ENCODE peak calls at places on chromosomes 6 and 20, in four cellular contexts. N is hepatocyte, W is fibroblast of lung, H is osteoblast. V is an unnamed sample.

GRCh38 chr6:133945158-133945557 is 7.9 kb upstream of the TBPL1 start:
- DNase-seq in N (no peak), W (no peak), H (peak), V (no peak)

GRCh38 chr6:23176883-23177282 is 607.5 kb downstream of the HDGFL1 start:
- DNase-seq in N (peak), W (peak), H (no peak), V (no peak)

GRCh38 chr6:75735491-75736186 is 13.4 kb upstream of the MYO6 start:
- DNase-seq in N (peak), W (peak), H (peak), V (peak)

GRCh38 chr6:13834762-13835161 is 20.4 kb upstream of the MCUR1 start:
- DNase-seq in N (no peak), W (no peak), H (no peak), V (no peak)

GRCh38 chr6:69915346-69915745 is 49.0 kb downstream of the COL19A1 start:
- DNase-seq in N (peak), W (no peak), H (no peak), V (no peak)

GRCh38 chr6:89079611-89080213 is 839 bp upstream of the PNRC1 start:
- DNase-seq in N (peak), W (peak), H (peak), V (no peak)

GRCh38 chr6:36076178-36077088 is 48.8 kb downstream of the MAPK14 start:
- DNase-seq in N (no peak), W (no peak), H (peak), V (no peak)

GRCh38 chr6:163327936-163328335 is 86.6 kb upstream of the QKI start:
- DNase-seq in N (no peak), W (no peak), H (no peak), V (no peak)

GRCh38 chr6:9520417-9521151 is 894.3 kb downstream of the TFAP2A start:
- DNase-seq in N (no peak), W (peak), H (no peak), V (peak)

GRCh38 chr6:5995705-5996686 is 10.7 kb downstream of the NRN1 start:
- DNase-seq in N (peak), W (no peak), H (peak), V (no peak)

GRCh38 chr6:35737413-35738211 is 780 bp downstream of the ARMC12 start:
- DNase-seq in N (peak), W (peak), H (peak), V (peak)

GRCh38 chr20:23367770-23368169 is 5.8 kb downstream of the GZF1 start:
- DNase-seq in N (no peak), W (no peak), H (peak), V (no peak)

GRCh38 chr6:152859225-152859624 is 108.6 kb downstream of the VIP start:
- DNase-seq in N (no peak), W (no peak), H (no peak), V (no peak)

GRCh38 chr6:53790886-53791285 is 3.9 kb upstream of the LRRC1 start:
- DNase-seq in N (no peak), W (peak), H (no peak), V (no peak)

GRCh38 chr6:47438481-47439347 is 38.9 kb upstream of the CD2AP start:
- DNase-seq in N (no peak), W (no peak), H (no peak), V (no peak)

GRCh38 chr6:907928-908327 is 215.0 kb upstream of the EXOC2 start:
- DNase-seq in N (no peak), W (no peak), H (no peak), V (no peak)

GRCh38 chr6:904994-905393 is 212.1 kb upstream of the EXOC2 start:
- DNase-seq in N (no peak), W (no peak), H (no peak), V (no peak)

GRCh38 chr6:903746-904145 is 210.8 kb upstream of the EXOC2 start:
- DNase-seq in N (no peak), W (peak), H (no peak), V (no peak)

GRCh38 chr6:905541-905940 is 212.6 kb upstream of the EXOC2 start:
- DNase-seq in N (no peak), W (no peak), H (no peak), V (no peak)

DNA sequence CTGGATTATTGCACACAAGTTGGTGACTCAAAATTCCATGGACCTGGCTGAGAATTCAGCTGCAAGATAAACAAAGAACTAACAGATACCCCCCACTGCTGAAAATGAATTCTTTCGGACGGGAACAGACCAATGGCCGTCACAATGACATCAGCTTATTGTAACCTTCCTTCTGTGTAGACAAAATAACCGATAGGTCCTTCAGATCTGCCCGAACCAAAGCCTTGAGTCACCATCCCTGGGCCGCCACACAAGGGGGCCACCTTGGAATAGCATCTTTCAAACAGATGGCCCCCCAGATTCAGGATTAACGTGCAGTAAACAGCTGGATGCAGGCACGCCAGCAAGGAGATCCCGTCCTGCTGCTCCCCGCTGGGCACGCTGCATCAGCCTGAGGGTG is 214.0 kb upstream of the EXOC2 start:
- DNase-seq in N (no peak), W (no peak), H (no peak), V (no peak)
- H3K27ac ChIP-seq in N (no peak), W (no peak), H (no peak), V (no peak)

GRCh38 chr20:34971038-34971872 is 15.6 kb downstream of the MYH7B start:
- DNase-seq in N (no peak), W (no peak), H (no peak), V (no peak)

GRCh38 chr20:34965051-34965450 is 9.4 kb downstream of the MYH7B start:
- DNase-seq in N (no peak), W (no peak), H (no peak), V (no peak)

GRCh38 chr20:34967421-34967820 is 11.8 kb downstream of the MYH7B start:
- DNase-seq in N (no peak), W (no peak), H (no peak), V (no peak)

GRCh38 chr20:34970193-34971037 is 14.7 kb downstream of the MYH7B start:
- DNase-seq in N (no peak), W (no peak), H (peak), V (no peak)

DNA sequence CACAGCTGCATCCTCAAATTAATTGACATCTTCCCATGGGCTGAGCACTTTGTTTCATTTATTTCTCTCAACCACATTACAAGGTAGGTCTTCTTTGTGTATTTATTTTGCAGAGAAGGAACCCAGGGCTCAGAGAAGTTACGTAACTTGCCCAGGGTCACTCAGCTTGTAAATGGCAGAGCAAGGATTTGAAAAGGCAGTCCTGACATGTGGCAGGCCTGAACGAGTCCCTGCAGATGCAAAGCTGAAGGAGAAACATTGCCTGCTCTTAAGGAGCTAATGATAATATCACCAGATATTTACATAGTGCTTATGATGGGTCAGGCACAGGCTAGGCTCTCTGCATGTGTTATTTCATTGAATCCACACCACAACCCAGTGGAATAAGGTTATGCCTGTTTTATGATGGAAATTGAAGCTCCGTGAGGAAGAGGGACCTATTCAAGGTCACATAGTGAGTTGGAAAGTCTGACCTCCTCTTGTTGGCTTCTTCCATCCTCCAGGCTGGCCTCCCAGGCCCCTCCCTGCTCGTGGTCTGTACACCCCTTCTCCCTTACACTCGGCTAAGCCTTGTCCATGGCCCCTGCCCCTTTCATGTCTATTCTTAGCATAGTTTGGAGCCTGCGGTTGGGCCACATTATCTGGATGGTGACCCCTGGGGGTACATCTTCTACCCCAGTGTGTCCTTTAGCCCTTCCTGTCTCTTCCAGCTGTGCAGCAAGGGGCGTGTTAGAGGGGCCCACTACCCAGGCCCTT is 12.5 kb downstream of the MYH7B start:
- DNase-seq in N (no peak), W (no peak), H (peak), V (no peak)
- H3K4me2 ChIP-seq in N (no peak), W (no peak), H (no peak), V (no peak)

GRCh38 chr20:49892260-49893216 is 22.8 kb downstream of the SPATA2 start:
- DNase-seq in N (no peak), W (no peak), H (no peak), V (no peak)

GRCh38 chr20:49894073-49894470 is 21.3 kb downstream of the SPATA2 start:
- DNase-seq in N (no peak), W (no peak), H (peak), V (no peak)

GRCh38 chr20:49891486-49891885 is 23.8 kb downstream of the SPATA2 start:
- DNase-seq in N (no peak), W (no peak), H (no peak), V (no peak)

GRCh38 chr20:49890651-49891361 is 24.5 kb downstream of the SPATA2 start:
- DNase-seq in N (no peak), W (no peak), H (no peak), V (no peak)

DNA sequence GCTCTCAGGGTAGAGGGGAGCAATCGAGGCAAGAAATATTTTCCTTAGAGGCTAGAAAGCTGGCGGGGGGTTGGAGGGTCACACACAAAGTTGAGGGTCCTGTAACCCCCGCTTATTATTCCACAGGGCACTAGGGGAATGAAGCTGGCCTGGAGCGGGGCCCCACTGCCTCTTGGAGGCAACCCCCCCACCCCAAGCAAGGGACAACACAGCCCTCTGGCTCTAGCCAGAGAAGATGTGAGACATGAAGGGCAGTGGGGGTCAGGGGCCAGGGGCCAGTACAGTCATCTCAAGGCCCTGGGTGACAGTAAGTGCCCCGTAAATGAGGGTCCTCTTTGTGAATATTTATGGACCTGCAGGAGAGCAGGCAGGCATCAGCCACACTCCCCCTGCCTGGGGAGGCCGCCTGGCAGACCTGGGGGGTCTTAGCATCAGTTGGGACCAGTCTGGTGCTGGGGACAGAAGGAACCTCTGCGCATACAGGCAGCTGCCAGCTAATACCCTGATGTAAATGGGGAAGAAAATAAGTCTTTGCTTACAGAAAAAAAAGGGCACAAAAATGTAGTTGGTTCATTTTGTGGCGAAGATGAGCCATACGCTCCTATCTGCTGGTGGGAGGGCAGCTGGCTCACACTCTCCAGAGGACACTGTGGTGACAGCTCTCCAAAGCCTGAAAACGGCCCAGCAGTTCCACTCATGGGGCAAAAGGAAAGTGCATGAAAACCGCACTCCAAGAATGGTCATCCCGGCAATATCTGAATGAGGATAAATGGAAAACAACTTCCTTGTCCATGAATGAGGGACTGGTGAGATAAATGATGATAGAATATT is 21.9 kb downstream of the SPATA2 start:
- DNase-seq in N (no peak), W (no peak), H (peak), V (no peak)
- H3K27ac ChIP-seq in N (no peak), W (no peak), H (peak), V (no peak)

DNA sequence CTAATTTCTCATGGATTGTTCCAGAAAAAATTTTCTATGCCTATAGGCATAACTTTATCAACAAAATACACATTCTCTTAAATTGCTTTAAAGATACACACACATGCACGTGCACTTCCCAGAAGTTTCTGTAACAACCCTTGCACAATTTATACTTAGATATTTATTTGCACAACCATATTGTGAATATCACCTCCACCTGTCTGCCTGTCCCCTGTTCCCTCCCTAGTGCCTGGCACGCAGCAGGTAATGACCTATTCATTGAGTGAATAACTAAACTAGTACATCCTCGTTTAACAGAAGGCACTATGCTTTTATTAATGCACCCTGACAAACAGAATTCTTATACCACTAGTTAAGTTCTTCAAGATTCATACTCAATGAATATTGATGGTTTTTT is 198.9 kb downstream of the BCAS1 start:
- DNase-seq in N (no peak), W (no peak), H (no peak), V (no peak)
- H3K4me2 ChIP-seq in N (peak), W (no peak), H (no peak), V (no peak)

V was measured in HCT116.